ENCODE peak calls at places on chromosomes 2 and 18, in eight cellular contexts. One of them, this sample, is unnamed.

GRCh38 chr2:174117951-174118930 is 130.1 kb downstream of the OLA1 start:
- DNase-seq in iris pigment epithelial cell: peak
- DNase-seq in keratinocyte: no peak
- DNase-seq in BE2C: no peak
- DNase-seq in stimulated activated CD4-positive, alpha-beta T cell treated with anti-CD3 and anti-CD28 coated beads, Interleukin-4, amount 100 ng/mL, for 4 hours: no peak
- DNase-seq in KBM-7: no peak
- DNase-seq in DMS153: no peak
- DNase-seq in naive thymus-derived CD4-positive, alpha-beta T cell: no peak
- DNase-seq in this sample: no peak

GRCh38 chr18:46416706-46417638 is 240.0 kb downstream of the LOXHD1 start:
- DNase-seq in iris pigment epithelial cell: peak
- DNase-seq in keratinocyte: no peak
- DNase-seq in BE2C: peak
- DNase-seq in stimulated activated CD4-positive, alpha-beta T cell treated with anti-CD3 and anti-CD28 coated beads, Interleukin-4, amount 100 ng/mL, for 4 hours: no peak
- DNase-seq in KBM-7: no peak
- DNase-seq in DMS153: no peak
- DNase-seq in naive thymus-derived CD4-positive, alpha-beta T cell: no peak
- DNase-seq in this sample: no peak

GRCh38 chr2:223247136-223247535 is 195.1 kb downstream of the KCNE4 start:
- DNase-seq in iris pigment epithelial cell: peak
- DNase-seq in keratinocyte: no peak
- DNase-seq in BE2C: peak
- DNase-seq in stimulated activated CD4-positive, alpha-beta T cell treated with anti-CD3 and anti-CD28 coated beads, Interleukin-4, amount 100 ng/mL, for 4 hours: no peak
- DNase-seq in KBM-7: peak
- DNase-seq in DMS153: no peak
- DNase-seq in naive thymus-derived CD4-positive, alpha-beta T cell: no peak
- DNase-seq in this sample: no peak

GRCh38 chr2:203894262-203894661 is 26.7 kb downstream of the CTLA4 start:
- DNase-seq in iris pigment epithelial cell: no peak
- DNase-seq in keratinocyte: no peak
- DNase-seq in BE2C: no peak
- DNase-seq in stimulated activated CD4-positive, alpha-beta T cell treated with anti-CD3 and anti-CD28 coated beads, Interleukin-4, amount 100 ng/mL, for 4 hours: no peak
- DNase-seq in KBM-7: no peak
- DNase-seq in DMS153: no peak
- DNase-seq in naive thymus-derived CD4-positive, alpha-beta T cell: no peak
- DNase-seq in this sample: no peak

GRCh38 chr2:3243804-3244203 is 133.8 kb downstream of the EIPR1 start:
- DNase-seq in iris pigment epithelial cell: no peak
- DNase-seq in keratinocyte: no peak
- DNase-seq in BE2C: no peak
- DNase-seq in stimulated activated CD4-positive, alpha-beta T cell treated with anti-CD3 and anti-CD28 coated beads, Interleukin-4, amount 100 ng/mL, for 4 hours: no peak
- DNase-seq in KBM-7: no peak
- DNase-seq in DMS153: no peak
- DNase-seq in naive thymus-derived CD4-positive, alpha-beta T cell: no peak
- DNase-seq in this sample: no peak

GRCh38 chr2:56583796-56584313 is 400.1 kb downstream of the CCDC85A start:
- DNase-seq in iris pigment epithelial cell: no peak
- DNase-seq in keratinocyte: no peak
- DNase-seq in BE2C: no peak
- DNase-seq in stimulated activated CD4-positive, alpha-beta T cell treated with anti-CD3 and anti-CD28 coated beads, Interleukin-4, amount 100 ng/mL, for 4 hours: no peak
- DNase-seq in KBM-7: no peak
- DNase-seq in DMS153: no peak
- DNase-seq in naive thymus-derived CD4-positive, alpha-beta T cell: no peak
- DNase-seq in this sample: no peak

GRCh38 chr2:105425936-105426625 is 27.2 kb upstream of the FHL2 start:
- DNase-seq in iris pigment epithelial cell: no peak
- DNase-seq in keratinocyte: no peak
- DNase-seq in BE2C: no peak
- DNase-seq in stimulated activated CD4-positive, alpha-beta T cell treated with anti-CD3 and anti-CD28 coated beads, Interleukin-4, amount 100 ng/mL, for 4 hours: no peak
- DNase-seq in KBM-7: no peak
- DNase-seq in DMS153: no peak
- DNase-seq in naive thymus-derived CD4-positive, alpha-beta T cell: no peak
- DNase-seq in this sample: no peak

GRCh38 chr2:98482362-98482761 is 37.7 kb downstream of the INPP4A start:
- DNase-seq in iris pigment epithelial cell: no peak
- DNase-seq in keratinocyte: no peak
- DNase-seq in BE2C: no peak
- DNase-seq in stimulated activated CD4-positive, alpha-beta T cell treated with anti-CD3 and anti-CD28 coated beads, Interleukin-4, amount 100 ng/mL, for 4 hours: no peak
- DNase-seq in KBM-7: no peak
- DNase-seq in DMS153: no peak
- DNase-seq in naive thymus-derived CD4-positive, alpha-beta T cell: no peak
- DNase-seq in this sample: no peak

GRCh38 chr2:143425896-143426295 is 296.7 kb downstream of the ARHGAP15 start:
- DNase-seq in iris pigment epithelial cell: peak
- DNase-seq in keratinocyte: no peak
- DNase-seq in BE2C: no peak
- DNase-seq in stimulated activated CD4-positive, alpha-beta T cell treated with anti-CD3 and anti-CD28 coated beads, Interleukin-4, amount 100 ng/mL, for 4 hours: no peak
- DNase-seq in KBM-7: no peak
- DNase-seq in DMS153: no peak
- DNase-seq in naive thymus-derived CD4-positive, alpha-beta T cell: no peak
- DNase-seq in this sample: no peak

GRCh38 chr2:241770185-241770935 is 6.3 kb upstream of the GAL3ST2 start:
- DNase-seq in iris pigment epithelial cell: no peak
- DNase-seq in keratinocyte: no peak
- DNase-seq in BE2C: no peak
- DNase-seq in stimulated activated CD4-positive, alpha-beta T cell treated with anti-CD3 and anti-CD28 coated beads, Interleukin-4, amount 100 ng/mL, for 4 hours: no peak
- DNase-seq in KBM-7: no peak
- DNase-seq in DMS153: no peak
- DNase-seq in naive thymus-derived CD4-positive, alpha-beta T cell: no peak
- DNase-seq in this sample: peak

GRCh38 chr2:10501521-10501961 is 53.4 kb upstream of the ODC1 start:
- DNase-seq in iris pigment epithelial cell: no peak
- DNase-seq in keratinocyte: no peak
- DNase-seq in BE2C: no peak
- DNase-seq in stimulated activated CD4-positive, alpha-beta T cell treated with anti-CD3 and anti-CD28 coated beads, Interleukin-4, amount 100 ng/mL, for 4 hours: no peak
- DNase-seq in KBM-7: no peak
- DNase-seq in DMS153: no peak
- DNase-seq in naive thymus-derived CD4-positive, alpha-beta T cell: no peak
- DNase-seq in this sample: no peak